ENCODE peak calls at places on chromosome 15, in seven cellular contexts. L is activated CD8-positive, alpha-beta memory T cell treated with anti-CD3 and anti-CD28 coated beads for 48 hours; Y is stimulated activated CD8-positive, alpha-beta memory T cell treated with anti-CD3 and anti-CD28 coated beads, Interleukin-15, amount 100 ng/mL, for 24 hours; U is HT1080; K is D341Med; P is activated CD4-positive, alpha-beta T cell treated with anti-CD3 and anti-CD28 coated beads, Interleukin-2, amount 50 U/mL, for 48 hours; Q is fibroblast of mammary gland. N is an unnamed sample.

GRCh38 chr15:49282366-49282765 is 112.3 kb downstream of the GALK2 start:
- DNase-seq in Y (no peak), K (no peak), P (no peak), L (no peak), Q (peak; percentile 54), U (peak; percentile 3), N (peak; percentile 94)

GRCh38 chr15:78540135-78540954 is at the start of gene PSMA4:
- DNase-seq in K (peak; percentile 99), Y (peak; percentile 95), P (peak; percentile 94), Q (peak; percentile 76), L (peak; percentile 87), U (peak; percentile 81), N (peak; percentile 29)

GRCh38 chr15:63434567-63435219 is 53.0 kb upstream of the CA12 start:
- DNase-seq in K (no peak), P (no peak), L (no peak), Y (no peak), U (no peak), Q (no peak), N (no peak)

GRCh38 chr15:58065445-58066041 is at the start of gene ALDH1A2:
- DNase-seq in Y (no peak), Q (no peak), U (no peak), K (peak; percentile 44), P (no peak), L (no peak), N (no peak)

GRCh38 chr15:89184367-89184766 is 37.0 kb downstream of the RLBP1 start:
- DNase-seq in L (no peak), Q (no peak), P (no peak), K (no peak), U (no peak), Y (no peak), N (no peak)

GRCh38 chr15:67085818-67086649 is 20.6 kb downstream of the SMAD3 start:
- DNase-seq in L (no peak), K (no peak), Y (no peak), P (no peak), Q (peak; percentile 98), U (no peak), N (peak; percentile 93)

GRCh38 chr15:33699691-33700447 is 268.4 kb upstream of the CHRM5 start:
- DNase-seq in U (no peak), L (no peak), Q (peak; percentile 28), Y (no peak), K (no peak), P (no peak), N (no peak)

GRCh38 chr15:74783072-74783807 is 1.4 kb downstream of the CSK start:
- DNase-seq in U (peak; percentile 46), Y (no peak), P (peak; percentile 53), Q (peak; percentile 31), K (no peak), L (no peak), N (no peak)

GRCh38 chr15:92665100-92665555 is 9.6 kb upstream of the FAM174B start:
- DNase-seq in P (no peak), L (no peak), Y (no peak), Q (peak; percentile 31), U (no peak), K (peak; percentile 56), N (no peak)

GRCh38 chr15:91456251-91456718 is 356.2 kb downstream of the SV2B start:
- DNase-seq in U (peak; percentile 98), L (no peak), P (no peak), K (no peak), Y (no peak), Q (peak; percentile 63), N (no peak)

GRCh38 chr15:44034933-44035624 is 160.0 kb downstream of the FRMD5 start:
- DNase-seq in Y (no peak), U (peak; percentile 63), P (no peak), Q (peak; percentile 88), K (no peak), L (no peak), N (peak; percentile 46)

GRCh38 chr15:90592144-90592887 is 62.6 kb downstream of the CRTC3 start:
- DNase-seq in U (no peak), Y (no peak), K (no peak), P (no peak), L (no peak), Q (peak; percentile 91), N (peak; percentile 77)

GRCh38 chr15:61459785-61460707 is 230.9 kb upstream of the RORA start:
- DNase-seq in U (peak; percentile 85), Y (no peak), P (no peak), K (no peak), Q (peak; percentile 87), L (no peak), N (peak; percentile 35)